ENCODE peak calls at places on chromosomes 11 and 22, in ten cellular contexts. E is lower leg skin, U is fibroblast of the aortic adventitia, G is prostate gland, R is A549, J is cardiac muscle cell, P is psoas muscle, K is GM12865, B is epithelial cell of proximal tubule, M is HFF-Myc. F is an unnamed sample.

GRCh38 chr11:78138694-78139421 is 568 bp downstream of the ALG8 start:
- DNase-seq in U (no peak), J (peak; percentile 28), B (no peak), M (no peak), K (peak; percentile 64), R (peak; percentile 50), E (peak; percentile 67), P (no peak), G (no peak), F (peak; percentile 29)

GRCh38 chr11:126359431-126360048 is 4.1 kb downstream of the ST3GAL4 start:
- DNase-seq in K (no peak), E (peak; percentile 94), M (peak; percentile 86), G (peak; percentile 16), U (peak; percentile 83), B (no peak), P (peak; percentile 79), R (no peak), J (peak; percentile 86), F (peak; percentile 82)

GRCh38 chr22:40400173-40400572 is 29.8 kb downstream of the SGSM3 start:
- DNase-seq in J (no peak), G (no peak), E (peak; percentile 87), K (peak; percentile 89), P (no peak), R (no peak), U (no peak), M (no peak), B (no peak), F (no peak)

GRCh38 chr11:130641884-130642283 is 193.4 kb downstream of the ADAMTS15 start:
- DNase-seq in B (no peak), K (no peak), E (no peak), P (no peak), J (no peak), U (no peak), G (no peak), M (no peak), R (no peak), F (no peak)

GRCh38 chr22:28933321-28933720 is 49.9 kb downstream of the ZNRF3 start:
- DNase-seq in J (no peak), E (no peak), M (no peak), U (no peak), P (no peak), K (no peak), G (no peak), B (no peak), R (no peak), F (no peak)

GRCh38 chr22:35690001-35690400 is 27.7 kb upstream of the APOL5 start:
- DNase-seq in E (no peak), P (no peak), B (no peak), J (no peak), M (no peak), K (no peak), G (no peak), U (no peak), R (no peak), F (no peak)

GRCh38 chr11:20522536-20522935 is 76.9 kb upstream of the SLC6A5 start:
- DNase-seq in U (no peak), K (no peak), R (no peak), J (no peak), G (no peak), B (no peak), P (no peak), E (no peak), M (no peak), F (no peak)

GRCh38 chr22:19705181-19705934 is 8.9 kb upstream of the SEPTIN5 start:
- DNase-seq in B (no peak), U (no peak), P (no peak), J (no peak), R (no peak), G (no peak), M (no peak), K (no peak), E (no peak), F (no peak)

GRCh38 chr22:42792909-42793847 is 63.9 kb downstream of the ARFGAP3 start:
- DNase-seq in G (no peak), M (no peak), J (no peak), P (peak; percentile 56), E (peak; percentile 85), U (no peak), R (no peak), K (no peak), B (no peak), F (no peak)

GRCh38 chr11:125123947-125124633 is 12.7 kb upstream of the TMEM218 start:
- DNase-seq in B (no peak), U (peak; percentile 73), J (peak; percentile 66), K (peak; percentile 76), E (no peak), P (peak; percentile 52), M (peak; percentile 27), G (no peak), R (peak; percentile 84), F (peak; percentile 72)

GRCh38 chr11:110345756-110346155 is 49.3 kb upstream of the RDX start:
- DNase-seq in K (peak; percentile 83), M (no peak), G (no peak), J (no peak), R (no peak), U (no peak), P (no peak), B (no peak), E (no peak), F (no peak)

GRCh38 chr22:48517039-48518030 is 1310.3 kb downstream of the BRD1 start:
- DNase-seq in K (no peak), U (no peak), G (no peak), R (peak; percentile 48), J (no peak), E (no peak), B (no peak), P (no peak), M (no peak), F (no peak)

GRCh38 chr22:48754611-48755331 is 1072.9 kb downstream of the BRD1 start:
- DNase-seq in E (peak; percentile 65), J (no peak), B (no peak), M (no peak), G (peak; percentile 3), P (no peak), U (no peak), R (no peak), K (no peak), F (no peak)

GRCh38 chr11:100923555-100923954 is 206.1 kb downstream of the PGR start:
- DNase-seq in G (no peak), B (no peak), K (no peak), E (no peak), M (no peak), R (no peak), P (no peak), J (no peak), U (peak; percentile 21), F (peak; percentile 64)

GRCh38 chr11:48366365-48366764 is at the start of gene OR4C5:
- DNase-seq in U (no peak), E (no peak), G (no peak), J (no peak), K (no peak), M (no peak), P (no peak), B (no peak), R (no peak), F (no peak)

GRCh38 chr22:49881856-49882255 is 28.2 kb downstream of the ZBED4 start:
- DNase-seq in M (no peak), E (no peak), J (no peak), R (no peak), B (no peak), K (peak; percentile 54), U (no peak), P (no peak), G (no peak), F (no peak)
- H3K4me3 ChIP-seq in M (no peak overlapping the region), E (no peak overlapping the region), J (no peak overlapping the region), R (no peak overlapping the region), B (no peak overlapping the region), K (peak overlapping the region; percentile 32), U (no peak overlapping the region), P (no peak overlapping the region), G (no peak overlapping the region), F (no peak overlapping the region)

DNA sequence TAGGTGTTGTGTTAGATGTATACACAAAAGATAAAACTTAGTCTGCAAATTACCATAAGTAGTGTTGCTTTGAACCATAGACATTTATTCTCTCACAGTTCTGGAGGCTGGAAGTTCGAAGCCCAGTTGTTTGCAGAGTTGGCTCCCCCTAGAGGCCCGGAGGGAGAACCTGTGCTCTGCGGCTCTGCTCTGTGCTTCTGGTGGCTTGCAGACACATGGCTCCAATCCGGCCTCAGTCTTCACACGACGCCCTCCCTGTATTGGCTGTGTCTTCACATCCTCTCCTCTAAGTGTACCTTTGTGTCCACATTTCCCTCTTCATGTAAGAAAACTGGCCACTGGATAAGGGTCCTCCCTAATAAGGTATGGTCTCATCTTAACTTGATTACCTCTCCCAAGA is 128.4 kb downstream of the OPCML start:
- DNase-seq in M (no peak), U (no peak), P (no peak), J (no peak), R (peak; percentile 6), K (peak; percentile 35), G (no peak), E (no peak), B (no peak), F (no peak)
- TF ChIP-seq CTCF in M (peak; percentile 5), U (no peak), P (peak; percentile 8), J (no peak), R (no peak), K (peak; percentile 48), G (no peak), E (no peak), B (peak; percentile 25), F (no peak)

GRCh38 chr11:2392241-2392959 is 8.2 kb upstream of the TSSC4 start:
- DNase-seq in B (no peak), E (no peak), K (no peak), G (no peak), J (no peak), U (no peak), P (no peak), M (no peak), R (no peak), F (no peak)
- H3K4me3 ChIP-seq in B (no peak overlapping the region), E (no peak overlapping the region), K (no peak overlapping the region), G (no peak overlapping the region), J (no peak overlapping the region), U (no peak overlapping the region), P (no peak overlapping the region), M (no peak overlapping the region), R (no peak overlapping the region), F (no peak overlapping the region)

GRCh38 chr11:6300325-6300724 is 20.0 kb downstream of the CAVIN3 start:
- DNase-seq in B (peak; percentile 79), M (no peak), P (no peak), J (no peak), E (no peak), R (no peak), U (no peak), G (no peak), K (no peak), F (no peak)

GRCh38 chr11:6298605-6299004 is 21.7 kb downstream of the CAVIN3 start:
- DNase-seq in P (peak; percentile 27), J (peak; percentile 45), M (no peak), E (no peak), K (peak; percentile 55), B (no peak), G (no peak), U (peak; percentile 25), R (peak; percentile 72), F (peak; percentile 32)

GRCh38 chr11:6301096-6301495 is 19.2 kb downstream of the CAVIN3 start:
- DNase-seq in J (no peak), M (no peak), E (no peak), B (no peak), R (no peak), K (no peak), U (no peak), G (no peak), P (no peak), F (no peak)

GRCh38 chr11:6303657-6304056 is 16.6 kb downstream of the CAVIN3 start:
- DNase-seq in J (no peak), E (no peak), U (no peak), R (no peak), K (no peak), P (no peak), M (no peak), G (no peak), B (no peak), F (no peak)

GRCh38 chr11:6297831-6298230 is 22.5 kb downstream of the CAVIN3 start:
- DNase-seq in M (no peak), J (no peak), U (peak; percentile 36), B (no peak), R (peak; percentile 19), P (no peak), G (no peak), E (no peak), K (no peak), F (peak; percentile 25)
- TF ChIP-seq CTCF in M (peak; percentile 51), J (peak; percentile 43), U (peak; percentile 54), B (peak; percentile 73), R (peak; percentile 46), P (peak; percentile 24), G (no peak), E (no peak), K (peak; percentile 10), F (peak; percentile 45)